ENCODE peak calls at places on chromosomes 1 and 21, in six cellular contexts. One of them, this sample, is unnamed. For H3K9me3, the result is how much of the 10 kb centered on the place peaks cover.

GRCh38 chr1:234628099-234628498 is 18.1 kb upstream of the IRF2BP2 start:
- DNase-seq in esophagus muscularis mucosa: no peak
- DNase-seq in heart right ventricle: no peak
- DNase-seq in tibial artery: no peak
- DNase-seq in CD4-positive, alpha-beta memory T cell: no peak
- DNase-seq in uterus: no peak
- DNase-seq in this sample: peak

GRCh38 chr1:44985747-44986359 is 542 bp downstream of the EIF2B3 start:
- DNase-seq in esophagus muscularis mucosa: no peak
- DNase-seq in heart right ventricle: no peak
- DNase-seq in tibial artery: no peak
- DNase-seq in CD4-positive, alpha-beta memory T cell: no peak
- DNase-seq in uterus: no peak
- DNase-seq in this sample: no peak

GRCh38 chr1:214702561-214702960 is 99.6 kb downstream of the CENPF start:
- DNase-seq in esophagus muscularis mucosa: no peak
- DNase-seq in heart right ventricle: no peak
- DNase-seq in tibial artery: no peak
- DNase-seq in CD4-positive, alpha-beta memory T cell: no peak
- DNase-seq in uterus: no peak
- DNase-seq in this sample: no peak

GRCh38 chr1:118209648-118210047 is 24.6 kb upstream of the SPAG17 start:
- DNase-seq in esophagus muscularis mucosa: no peak
- DNase-seq in heart right ventricle: no peak
- DNase-seq in tibial artery: no peak
- DNase-seq in CD4-positive, alpha-beta memory T cell: no peak
- DNase-seq in uterus: no peak
- DNase-seq in this sample: no peak

GRCh38 chr1:88061106-88061829 is 622.8 kb upstream of the PKN2 start:
- DNase-seq in esophagus muscularis mucosa: no peak
- DNase-seq in heart right ventricle: no peak
- DNase-seq in tibial artery: peak
- DNase-seq in CD4-positive, alpha-beta memory T cell: no peak
- DNase-seq in uterus: peak
- DNase-seq in this sample: peak

GRCh38 chr1:182143825-182144661 is 82.5 kb upstream of the ZNF648 start:
- DNase-seq in esophagus muscularis mucosa: peak
- DNase-seq in heart right ventricle: peak
- DNase-seq in tibial artery: peak
- DNase-seq in CD4-positive, alpha-beta memory T cell: no peak
- DNase-seq in uterus: peak
- DNase-seq in this sample: peak

GRCh38 chr1:10793129-10793651 is 3.3 kb downstream of the CASZ1 start:
- DNase-seq in esophagus muscularis mucosa: no peak
- DNase-seq in heart right ventricle: no peak
- DNase-seq in tibial artery: no peak
- DNase-seq in CD4-positive, alpha-beta memory T cell: no peak
- DNase-seq in uterus: no peak
- DNase-seq in this sample: no peak

GRCh38 chr1:32724678-32725594 is 22.4 kb upstream of the SYNC start:
- DNase-seq in esophagus muscularis mucosa: no peak
- DNase-seq in heart right ventricle: peak
- DNase-seq in tibial artery: peak
- DNase-seq in CD4-positive, alpha-beta memory T cell: no peak
- DNase-seq in uterus: peak
- DNase-seq in this sample: peak

GRCh38 chr1:228734881-228735801 is at the start of gene RHOU:
- DNase-seq in esophagus muscularis mucosa: peak
- DNase-seq in heart right ventricle: peak
- DNase-seq in tibial artery: peak
- DNase-seq in CD4-positive, alpha-beta memory T cell: peak
- DNase-seq in uterus: peak
- DNase-seq in this sample: peak

GRCh38 chr1:1053022-1053421 is 21.1 kb downstream of the RNF223 start:
- DNase-seq in esophagus muscularis mucosa: no peak
- DNase-seq in heart right ventricle: no peak
- DNase-seq in tibial artery: no peak
- DNase-seq in CD4-positive, alpha-beta memory T cell: no peak
- DNase-seq in uterus: no peak
- DNase-seq in this sample: no peak

GRCh38 chr1:109265741-109266330 is 16.5 kb downstream of the CELSR2 start:
- DNase-seq in esophagus muscularis mucosa: no peak
- DNase-seq in heart right ventricle: no peak
- DNase-seq in tibial artery: no peak
- DNase-seq in CD4-positive, alpha-beta memory T cell: no peak
- DNase-seq in uterus: no peak
- DNase-seq in this sample: no peak

GRCh38 chr1:221664253-221664652 is 77.6 kb downstream of the DUSP10 start:
- DNase-seq in esophagus muscularis mucosa: no peak
- DNase-seq in heart right ventricle: no peak
- DNase-seq in tibial artery: no peak
- DNase-seq in CD4-positive, alpha-beta memory T cell: no peak
- DNase-seq in uterus: no peak
- DNase-seq in this sample: no peak

GRCh38 chr21:43332872-43333300 is 94.0 kb downstream of the SIK1 start:
- DNase-seq in esophagus muscularis mucosa: no peak
- DNase-seq in heart right ventricle: no peak
- DNase-seq in tibial artery: peak
- DNase-seq in CD4-positive, alpha-beta memory T cell: no peak
- DNase-seq in uterus: no peak
- DNase-seq in this sample: no peak

GRCh38 chr1:61116421-61116820 is 34.1 kb downstream of the NFIA start:
- DNase-seq in esophagus muscularis mucosa: no peak
- DNase-seq in heart right ventricle: no peak
- DNase-seq in tibial artery: no peak
- DNase-seq in CD4-positive, alpha-beta memory T cell: no peak
- DNase-seq in uterus: no peak
- DNase-seq in this sample: no peak

GRCh38 chr1:24385160-24385939 is 28.2 kb downstream of the STPG1 start:
- DNase-seq in esophagus muscularis mucosa: peak
- DNase-seq in heart right ventricle: no peak
- DNase-seq in tibial artery: no peak
- DNase-seq in CD4-positive, alpha-beta memory T cell: peak
- DNase-seq in uterus: no peak
- DNase-seq in this sample: no peak

DNA sequence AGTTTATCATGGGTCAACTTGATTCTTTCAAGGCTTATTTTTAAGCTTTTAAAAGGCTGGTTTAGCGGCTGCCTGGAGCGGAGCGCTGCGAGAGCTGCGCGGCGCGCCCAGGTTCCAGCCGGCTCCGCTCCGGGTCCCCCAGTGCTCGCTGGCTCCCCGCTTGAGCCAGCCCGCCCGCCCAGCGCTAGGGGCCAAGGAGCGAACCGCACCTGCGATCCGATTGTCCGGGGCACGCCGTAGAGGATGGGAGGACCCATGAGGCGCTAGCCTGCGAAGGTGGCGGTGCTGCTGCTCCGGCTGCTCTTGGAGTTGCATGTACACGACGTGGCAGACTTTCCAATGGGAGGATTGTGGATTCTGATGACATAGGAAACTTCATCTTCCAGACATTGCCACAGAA is 9.9 kb upstream of the CFHR4 start:
- DNase-seq in esophagus muscularis mucosa: no peak
- DNase-seq in heart right ventricle: no peak
- DNase-seq in tibial artery: no peak
- DNase-seq in CD4-positive, alpha-beta memory T cell: no peak
- DNase-seq in uterus: no peak
- DNase-seq in this sample: peak
- H3K4me3 ChIP-seq in esophagus muscularis mucosa: no peak
- H3K4me3 ChIP-seq in heart right ventricle: no peak
- H3K4me3 ChIP-seq in tibial artery: no peak
- H3K4me3 ChIP-seq in CD4-positive, alpha-beta memory T cell: no peak
- H3K4me3 ChIP-seq in uterus: no peak
- H3K4me3 ChIP-seq in this sample: peak

DNA sequence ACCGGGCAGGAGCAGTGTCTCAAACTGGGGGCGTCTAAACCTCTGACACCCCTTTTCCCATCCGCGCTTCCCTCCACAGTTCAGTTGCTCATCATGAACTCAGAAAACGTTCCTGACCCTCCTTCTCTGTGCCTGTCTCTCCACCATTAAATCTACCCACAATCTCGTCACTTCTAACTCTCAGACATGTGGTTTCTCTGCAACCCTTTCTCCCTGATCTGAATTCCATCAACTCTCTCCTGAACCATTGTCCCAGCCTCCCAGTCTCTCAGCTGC is 3.8 kb downstream of the TTC34 start:
- DNase-seq in esophagus muscularis mucosa: no peak
- DNase-seq in heart right ventricle: no peak
- DNase-seq in tibial artery: no peak
- DNase-seq in CD4-positive, alpha-beta memory T cell: no peak
- DNase-seq in uterus: no peak
- DNase-seq in this sample: no peak
- H3K9me3 ChIP-seq in esophagus muscularis mucosa: under half
- H3K9me3 ChIP-seq in heart right ventricle: under half
- H3K9me3 ChIP-seq in tibial artery: under half
- H3K9me3 ChIP-seq in CD4-positive, alpha-beta memory T cell: under half
- H3K9me3 ChIP-seq in uterus: under half
- H3K9me3 ChIP-seq in this sample: under half

DNA sequence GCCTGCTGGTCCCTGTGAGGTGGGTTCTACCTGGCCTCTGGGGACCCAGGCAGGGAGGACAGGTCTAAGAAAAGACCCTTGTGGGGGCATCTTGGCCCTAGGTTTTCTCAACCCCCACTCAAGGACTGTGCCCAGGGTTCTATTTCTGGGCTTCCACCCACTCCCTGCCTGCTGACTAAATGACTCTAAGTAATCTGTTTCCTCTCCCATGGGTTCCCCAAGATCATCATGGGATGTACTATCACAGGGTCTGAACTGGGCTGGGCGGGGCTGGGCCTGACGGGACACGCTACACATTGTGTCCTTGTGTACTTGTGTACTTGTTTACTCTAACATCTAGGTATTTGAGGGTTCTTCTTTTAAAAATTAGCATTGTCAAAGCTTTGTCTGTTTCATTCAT is 10.4 kb upstream of the CHIT1 start:
- DNase-seq in esophagus muscularis mucosa: no peak
- DNase-seq in heart right ventricle: no peak
- DNase-seq in tibial artery: no peak
- DNase-seq in CD4-positive, alpha-beta memory T cell: no peak
- DNase-seq in uterus: no peak
- DNase-seq in this sample: no peak
- H3K4me3 ChIP-seq in esophagus muscularis mucosa: no peak
- H3K4me3 ChIP-seq in heart right ventricle: no peak
- H3K4me3 ChIP-seq in tibial artery: no peak
- H3K4me3 ChIP-seq in CD4-positive, alpha-beta memory T cell: no peak
- H3K4me3 ChIP-seq in uterus: no peak
- H3K4me3 ChIP-seq in this sample: no peak

GRCh38 chr1:34840426-34840825 is 19.1 kb downstream of the SMIM12 start:
- DNase-seq in esophagus muscularis mucosa: peak
- DNase-seq in heart right ventricle: no peak
- DNase-seq in tibial artery: no peak
- DNase-seq in CD4-positive, alpha-beta memory T cell: no peak
- DNase-seq in uterus: no peak
- DNase-seq in this sample: no peak

GRCh38 chr1:34844252-34844634 is 15.3 kb downstream of the SMIM12 start:
- DNase-seq in esophagus muscularis mucosa: no peak
- DNase-seq in heart right ventricle: no peak
- DNase-seq in tibial artery: peak
- DNase-seq in CD4-positive, alpha-beta memory T cell: no peak
- DNase-seq in uterus: no peak
- DNase-seq in this sample: no peak

GRCh38 chr1:34845131-34845901 is 14.2 kb downstream of the SMIM12 start:
- DNase-seq in esophagus muscularis mucosa: no peak
- DNase-seq in heart right ventricle: no peak
- DNase-seq in tibial artery: peak
- DNase-seq in CD4-positive, alpha-beta memory T cell: no peak
- DNase-seq in uterus: no peak
- DNase-seq in this sample: no peak

GRCh38 chr1:34843392-34844251 is 15.9 kb downstream of the SMIM12 start:
- DNase-seq in esophagus muscularis mucosa: no peak
- DNase-seq in heart right ventricle: no peak
- DNase-seq in tibial artery: peak
- DNase-seq in CD4-positive, alpha-beta memory T cell: no peak
- DNase-seq in uterus: no peak
- DNase-seq in this sample: no peak

GRCh38 chr1:34842952-34843371 is 16.6 kb downstream of the SMIM12 start:
- DNase-seq in esophagus muscularis mucosa: no peak
- DNase-seq in heart right ventricle: no peak
- DNase-seq in tibial artery: peak
- DNase-seq in CD4-positive, alpha-beta memory T cell: no peak
- DNase-seq in uterus: no peak
- DNase-seq in this sample: no peak
- H3K9me3 ChIP-seq in esophagus muscularis mucosa: under half
- H3K9me3 ChIP-seq in heart right ventricle: under half
- H3K9me3 ChIP-seq in tibial artery: under half
- H3K9me3 ChIP-seq in CD4-positive, alpha-beta memory T cell: under half
- H3K9me3 ChIP-seq in uterus: under half
- H3K9me3 ChIP-seq in this sample: under half

DNA sequence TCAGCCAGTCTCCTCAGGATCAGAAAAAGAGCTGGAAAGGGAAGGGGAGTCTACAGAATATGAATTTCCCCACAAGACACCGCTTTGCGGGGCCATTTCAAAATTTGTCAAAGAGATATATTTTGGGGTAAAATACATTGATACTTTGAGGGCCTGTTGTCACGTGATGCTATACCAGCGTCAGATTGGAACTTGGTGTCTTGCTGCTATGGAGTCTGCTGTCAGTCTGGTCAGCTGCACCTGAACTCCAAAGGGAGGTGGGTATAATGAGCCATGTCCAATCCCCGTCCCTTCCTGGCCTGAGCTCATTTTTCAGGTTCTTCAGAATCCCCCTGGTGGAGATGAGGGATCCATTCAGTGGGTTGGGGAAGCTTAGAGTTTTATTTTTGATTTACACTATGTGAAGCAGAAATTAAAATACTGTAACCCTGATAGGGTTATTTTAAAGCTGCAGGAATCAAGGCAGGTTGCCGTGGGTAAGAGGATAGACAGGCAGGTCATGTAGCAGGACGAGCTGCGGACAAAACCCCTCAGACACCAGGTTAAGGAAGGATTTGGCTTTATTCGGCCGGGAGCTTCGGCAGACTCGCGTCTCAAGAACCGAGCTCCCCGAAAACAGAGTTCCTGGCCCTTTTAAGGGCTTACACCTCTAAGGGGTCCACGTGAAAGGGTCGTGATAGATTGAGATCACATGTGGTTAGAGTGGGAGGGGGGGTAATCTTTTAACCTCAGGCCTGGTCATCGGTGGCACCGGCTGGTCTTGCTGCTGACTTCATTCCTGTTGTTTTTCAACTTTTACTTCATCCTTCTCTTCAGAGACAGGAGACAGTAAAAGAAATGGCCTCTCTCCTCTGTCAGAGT is 2.2 kb upstream of the POFUT2 start:
- DNase-seq in esophagus muscularis mucosa: no peak
- DNase-seq in heart right ventricle: no peak
- DNase-seq in tibial artery: peak
- DNase-seq in CD4-positive, alpha-beta memory T cell: no peak
- DNase-seq in uterus: no peak
- DNase-seq in this sample: no peak
- H3K4me3 ChIP-seq in esophagus muscularis mucosa: no peak
- H3K4me3 ChIP-seq in heart right ventricle: no peak
- H3K4me3 ChIP-seq in tibial artery: no peak
- H3K4me3 ChIP-seq in CD4-positive, alpha-beta memory T cell: no peak
- H3K4me3 ChIP-seq in uterus: no peak
- H3K4me3 ChIP-seq in this sample: no peak

This sample was measured in MG63.